ENCODE peak calls at places on chromosomes 4 and X, in seven cellular contexts. B is kidney epithelial cell, D is PC-3, C is endothelial cell, N is astrocyte, M is Peyer's patch, U is stomach. S is an unnamed sample.

GRCh38 chr4:161256172-161256571 is 907.6 kb downstream of the FSTL5 start:
- DNase-seq in B (no peak), D (no peak), C (no peak), N (peak), M (no peak), U (no peak), S (no peak)

GRCh38 chrX:100817340-100817739 is 2.9 kb upstream of the CSTF2 start:
- DNase-seq in B (no peak), D (no peak), C (no peak), N (no peak), M (no peak), U (no peak), S (no peak)

GRCh38 chr4:126230244-126230643 is 915.5 kb downstream of the FAT4 start:
- DNase-seq in B (no peak), D (no peak), C (no peak), N (no peak), M (no peak), U (no peak), S (no peak)

GRCh38 chr4:3765271-3766206 is 646 bp upstream of the ADRA2C start:
- DNase-seq in B (no peak), D (peak), C (peak), N (peak), M (no peak), U (peak), S (no peak)

GRCh38 chrX:122203399-122203798 is 980.7 kb upstream of the GRIA3 start:
- DNase-seq in B (no peak), D (no peak), C (no peak), N (no peak), M (no peak), U (no peak), S (no peak)

GRCh38 chr4:7649741-7650531 is 215.2 kb upstream of the PSAPL1 start:
- DNase-seq in B (peak), D (peak), C (no peak), N (peak), M (peak), U (no peak), S (peak)

GRCh38 chr4:173370130-173370476 is 651 bp upstream of the SAP30 start:
- DNase-seq in B (no peak), D (no peak), C (peak), N (no peak), M (peak), U (no peak), S (no peak)

GRCh38 chrX:129239371-129239770 is 283.9 kb downstream of the SMARCA1 start:
- DNase-seq in B (peak), D (no peak), C (no peak), N (peak), M (no peak), U (no peak), S (no peak)

GRCh38 chrX:79096339-79096638 is 48.2 kb upstream of the GPR174 start:
- DNase-seq in B (no peak), D (no peak), C (no peak), N (no peak), M (no peak), U (no peak), S (no peak)

GRCh38 chr4:14254252-14254651 is 626.7 kb upstream of the BOD1L1 start:
- DNase-seq in B (no peak), D (peak), C (peak), N (peak), M (peak), U (peak), S (no peak)

GRCh38 chr4:25190407-25190806 is 30.2 kb upstream of the SEPSECS start:
- DNase-seq in B (no peak), D (no peak), C (no peak), N (no peak), M (no peak), U (no peak), S (no peak)

GRCh38 chr4:73721901-73722300 is 18.5 kb upstream of the CXCL8 start:
- DNase-seq in B (no peak), D (peak), C (no peak), N (no peak), M (no peak), U (no peak), S (no peak)

GRCh38 chrX:109839694-109840358 is 106.8 kb upstream of the ACSL4 start:
- DNase-seq in B (no peak), D (no peak), C (no peak), N (peak), M (no peak), U (no peak), S (no peak)

GRCh38 chr4:141131738-141132688 is 1.3 kb downstream of the RNF150 start:
- DNase-seq in B (no peak), D (no peak), C (peak), N (peak), M (no peak), U (no peak), S (no peak)

GRCh38 chrX:140764401-140764919 is 54.9 kb downstream of the LINC00632 start:
- DNase-seq in B (no peak), D (peak), C (peak), N (peak), M (no peak), U (no peak), S (no peak)

GRCh38 chr4:123114084-123114914 is 191.9 kb upstream of the NUDT6 start:
- DNase-seq in B (no peak), D (no peak), C (no peak), N (no peak), M (no peak), U (no peak), S (no peak)

GRCh38 chrX:41027388-41027787 is 57.9 kb upstream of the USP9X start:
- DNase-seq in B (no peak), D (peak), C (no peak), N (peak), M (no peak), U (no peak), S (no peak)

GRCh38 chr4:153223935-153224334 is 19.7 kb downstream of the TRIM2 start:
- DNase-seq in B (peak), D (peak), C (no peak), N (peak), M (no peak), U (no peak), S (no peak)

GRCh38 chrX:154436597-154437397 is at the start of gene GDI1:
- DNase-seq in B (no peak), D (peak), C (peak), N (peak), M (no peak), U (peak), S (peak)

GRCh38 chr4:113851816-113852215 is 90.3 kb upstream of the CAMK2D start:
- DNase-seq in B (no peak), D (no peak), C (no peak), N (no peak), M (no peak), U (no peak), S (no peak)

GRCh38 chr4:26424143-26424542 is 66.1 kb downstream of the CCKAR start:
- DNase-seq in B (no peak), D (no peak), C (no peak), N (peak), M (no peak), U (no peak), S (no peak)

GRCh38 chr4:8939887-8940742 is 68.5 kb upstream of the HMX1 start:
- DNase-seq in B (no peak), D (no peak), C (peak), N (no peak), M (no peak), U (no peak), S (no peak)

GRCh38 chrX:124018031-124018430 is 56.5 kb downstream of the STAG2 start:
- DNase-seq in B (no peak), D (peak), C (no peak), N (no peak), M (no peak), U (no peak), S (no peak)

GRCh38 chr4:121876976-121877773 is 6.9 kb upstream of the BBS7 start:
- DNase-seq in B (no peak), D (no peak), C (no peak), N (no peak), M (no peak), U (no peak), S (no peak)

GRCh38 chrX:56813318-56813837 is 84.3 kb downstream of the NBDY start:
- DNase-seq in B (no peak), D (no peak), C (no peak), N (peak), M (peak), U (no peak), S (peak)

GRCh38 chrX:111868726-111869638 is 7.0 kb upstream of the TRPC5OS start:
- DNase-seq in B (no peak), D (peak), C (no peak), N (no peak), M (no peak), U (no peak), S (no peak)

GRCh38 chr4:13289391-13289790 is 194.7 kb downstream of the RAB28 start:
- DNase-seq in B (no peak), D (peak), C (no peak), N (peak), M (no peak), U (no peak), S (no peak)

GRCh38 chr4:70932984-70933383 is 30.8 kb downstream of the MOB1B start:
- DNase-seq in B (no peak), D (no peak), C (no peak), N (no peak), M (no peak), U (no peak), S (no peak)

GRCh38 chr4:180120114-180120513 is 2123.1 kb upstream of the TENM3 start:
- DNase-seq in B (no peak), D (no peak), C (no peak), N (no peak), M (no peak), U (no peak), S (no peak)

GRCh38 chr4:55754754-55755350 is 64.7 kb upstream of the EXOC1L start:
- DNase-seq in B (no peak), D (peak), C (no peak), N (peak), M (no peak), U (no peak), S (no peak)

GRCh38 chr4:154349829-154350228 is 141.8 kb downstream of the DCHS2 start:
- DNase-seq in B (no peak), D (peak), C (no peak), N (no peak), M (no peak), U (no peak), S (no peak)

GRCh38 chr4:142850478-142850877 is 4.4 kb upstream of the INPP4B start:
- DNase-seq in B (no peak), D (peak), C (no peak), N (no peak), M (no peak), U (no peak), S (no peak)
- TF ChIP-seq CTCF in B (peak), D (peak), C (no peak), N (peak), M (no peak), U (no peak), S (no peak)

DNA sequence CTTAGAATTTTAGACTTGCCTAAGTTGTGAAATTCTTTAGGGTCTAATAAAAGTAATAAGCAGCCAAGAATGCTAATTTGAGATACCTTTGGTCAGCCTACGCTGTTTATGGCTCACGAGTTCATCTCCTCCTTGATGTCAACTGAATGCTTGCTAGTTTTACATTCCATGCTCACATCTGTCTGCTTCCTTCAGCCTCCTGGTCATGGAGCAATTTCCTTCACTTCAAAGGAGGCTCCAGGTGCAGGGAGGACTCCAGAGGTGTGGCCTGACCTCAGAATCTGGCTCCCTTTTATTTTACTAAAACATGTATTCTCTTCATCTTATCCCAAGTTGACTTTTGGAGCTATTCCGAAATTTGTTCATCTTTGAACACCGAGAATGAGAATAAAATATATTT is 23.3 kb upstream of the LNX1 start:
- DNase-seq in B (no peak), D (peak), C (no peak), N (no peak), M (no peak), U (peak), S (no peak)
- TF ChIP-seq CTCF in B (peak), D (peak), C (no peak), N (no peak), M (peak), U (no peak), S (no peak)

GRCh38 chrX:119237526-119238035 is 1.5 kb downstream of the PGRMC1 start:
- DNase-seq in B (no peak), D (no peak), C (no peak), N (no peak), M (no peak), U (no peak), S (no peak)

GRCh38 chrX:119238557-119238956 is 2.5 kb downstream of the PGRMC1 start:
- DNase-seq in B (no peak), D (peak), C (no peak), N (peak), M (no peak), U (no peak), S (no peak)

GRCh38 chrX:119235872-119236598 is at the start of gene PGRMC1:
- DNase-seq in B (no peak), D (peak), C (peak), N (peak), M (peak), U (peak), S (peak)

GRCh38 chrX:119234931-119235555 is 1.0 kb upstream of the PGRMC1 start:
- DNase-seq in B (no peak), D (no peak), C (no peak), N (no peak), M (no peak), U (no peak), S (no peak)

GRCh38 chrX:119236599-119237525 is 777 bp downstream of the PGRMC1 start:
- DNase-seq in B (no peak), D (peak), C (peak), N (peak), M (peak), U (peak), S (no peak)
- TF ChIP-seq CTCF in B (no peak), D (no peak), C (no peak), N (no peak), M (no peak), U (no peak), S (no peak)

DNA sequence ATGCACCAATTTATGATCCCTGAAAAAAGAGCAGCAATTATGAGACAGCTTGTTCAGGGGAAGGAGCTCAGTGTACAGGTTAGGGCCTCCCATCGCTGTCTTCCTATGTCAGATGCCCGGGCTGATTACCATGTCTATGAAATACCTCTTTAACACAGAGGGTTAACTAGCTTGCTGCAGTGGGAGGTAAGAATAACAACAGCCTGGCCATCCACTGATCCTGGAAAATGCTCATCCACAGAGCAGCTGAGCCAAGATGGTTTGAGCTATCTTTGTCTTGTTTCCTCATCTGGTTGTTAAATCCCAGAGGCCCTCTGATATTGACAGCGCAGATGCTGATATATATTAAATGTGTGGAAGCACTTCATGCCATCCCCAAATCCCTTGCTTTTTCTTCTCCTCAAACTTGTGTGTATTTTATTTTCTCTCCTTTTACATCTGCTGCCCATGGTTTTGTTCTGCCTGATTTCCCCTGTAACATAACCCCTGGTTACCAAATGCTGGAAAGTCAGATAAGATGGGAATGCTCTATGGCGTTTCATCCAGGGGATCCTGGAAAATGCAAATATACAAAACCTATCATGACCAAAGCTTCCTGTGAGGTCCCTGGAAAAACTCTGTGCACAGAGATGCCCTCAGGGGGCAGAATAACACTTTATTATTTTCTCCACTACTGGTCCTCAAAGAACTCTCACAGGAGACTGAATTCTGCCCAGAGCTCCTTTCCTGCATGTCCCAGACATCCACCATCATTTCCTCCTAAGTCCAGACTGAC is 85.9 kb upstream of the PUDP start:
- DNase-seq in B (no peak), D (no peak), C (no peak), N (no peak), M (no peak), U (no peak), S (no peak)
- TF ChIP-seq CTCF in B (no peak), D (no peak), C (no peak), N (no peak), M (no peak), U (no peak), S (no peak)

GRCh38 chrX:23797371-23798128 is 14.6 kb downstream of the SAT1 start:
- DNase-seq in B (no peak), D (peak), C (no peak), N (no peak), M (no peak), U (no peak), S (no peak)
- TF ChIP-seq CTCF in B (no peak), D (no peak), C (no peak), N (no peak), M (no peak), U (no peak), S (no peak)

DNA sequence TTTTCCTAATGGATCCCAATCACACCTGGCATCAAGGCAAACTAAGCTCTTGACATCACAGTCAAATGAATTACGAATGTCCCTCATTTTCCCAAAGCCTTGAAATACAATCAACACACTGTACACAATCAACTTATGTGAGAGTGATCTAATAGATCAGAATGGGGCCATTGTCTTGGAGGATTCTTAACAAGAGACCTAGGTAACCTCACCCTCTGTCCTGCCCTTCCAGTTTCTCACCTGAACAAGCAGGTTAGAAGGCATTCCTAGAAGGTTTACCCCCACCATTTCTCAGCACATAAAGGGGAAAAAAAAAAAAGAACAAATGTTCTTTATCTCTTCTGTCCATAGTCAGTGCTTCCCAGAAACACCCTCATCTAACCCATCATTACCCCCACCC is 6.3 kb downstream of the SLC39A8 start:
- DNase-seq in B (no peak), D (peak), C (no peak), N (no peak), M (no peak), U (no peak), S (no peak)
- TF ChIP-seq CTCF in B (no peak), D (no peak), C (no peak), N (no peak), M (no peak), U (no peak), S (no peak)

GRCh38 chrX:25067271-25068172 is 51.8 kb upstream of the ARX start:
- DNase-seq in B (no peak), D (no peak), C (no peak), N (no peak), M (no peak), U (no peak), S (no peak)
- TF ChIP-seq CTCF in B (no peak), D (no peak), C (no peak), N (no peak), M (no peak), U (no peak), S (no peak)

GRCh38 chr4:37826282-37827029 is at the start of gene PGM2:
- DNase-seq in B (peak), D (peak), C (peak), N (peak), M (peak), U (peak), S (peak)
- TF ChIP-seq CTCF in B (no peak), D (no peak), C (no peak), N (no peak), M (no peak), U (no peak), S (no peak)